ENCODE peak calls at places on chromosome 21, in four cellular contexts. H, W, G and I are unnamed samples.

GRCh38 chr21:37005548-37006242 is 807 bp upstream of the RIPPLY3 start:
- DNase-seq in H (peak; percentile 84), W (no peak), G (no peak), I (no peak)

GRCh38 chr21:41168391-41169257 is 664 bp downstream of the BACE2 start:
- DNase-seq in H (no peak), G (no peak), W (no peak), I (peak; percentile 42)

GRCh38 chr21:28633803-28634572 is 358.7 kb downstream of the LTN1 start:
- DNase-seq in H (no peak), G (no peak), W (peak; percentile 96), I (peak; percentile 90)

GRCh38 chr21:21412096-21412495 is 413.9 kb downstream of the NCAM2 start:
- DNase-seq in W (no peak), H (no peak), G (no peak), I (no peak)

GRCh38 chr21:40318371-40318770 is 451.1 kb downstream of the PCP4 start:
- DNase-seq in W (no peak), G (no peak), H (no peak), I (no peak)

GRCh38 chr21:31383770-31384169 is 39.7 kb upstream of the TIAM1 start:
- DNase-seq in G (no peak), H (no peak), W (no peak), I (no peak)

GRCh38 chr21:25459365-25459764 is 147.9 kb downstream of the MRPL39 start:
- DNase-seq in G (no peak), W (no peak), H (no peak), I (no peak)

GRCh38 chr21:32359719-32360260 is 33.0 kb downstream of the URB1 start:
- DNase-seq in W (no peak), G (no peak), H (no peak), I (no peak)

GRCh38 chr21:21715286-21715969 is 717.2 kb downstream of the NCAM2 start:
- DNase-seq in H (no peak), W (no peak), G (no peak), I (peak; percentile 51)

GRCh38 chr21:35190201-35190701 is 141.1 kb upstream of the RUNX1 start:
- DNase-seq in G (no peak), W (no peak), H (no peak), I (no peak)

GRCh38 chr21:36059823-36060158 is 535 bp downstream of the SETD4 start:
- DNase-seq in W (no peak), G (peak; percentile 3), H (no peak), I (peak; percentile 39)

GRCh38 chr21:36990508-36991205 is 15.8 kb upstream of the RIPPLY3 start:
- DNase-seq in G (no peak), W (no peak), H (no peak), I (no peak)

GRCh38 chr21:14541840-14542495 is 4.1 kb downstream of the SAMSN1 start:
- DNase-seq in H (no peak), G (no peak), W (no peak), I (no peak)

GRCh38 chr21:35231115-35231514 is 182.0 kb upstream of the RUNX1 start:
- DNase-seq in H (no peak), W (no peak), G (no peak), I (no peak)

GRCh38 chr21:45430521-45431501 is 25.8 kb downstream of the COL18A1 start:
- DNase-seq in G (no peak), W (no peak), H (no peak), I (peak; percentile 81)

GRCh38 chr21:35525443-35525842 is 476.3 kb upstream of the RUNX1 start:
- DNase-seq in W (no peak), H (no peak), G (no peak), I (peak; percentile 5)

GRCh38 chr21:26169061-26169610 is 1.4 kb downstream of the APP start:
- DNase-seq in G (no peak), H (no peak), W (no peak), I (peak; percentile 67)

GRCh38 chr21:44722701-44723100 is 11.3 kb upstream of the TSPEAR start:
- DNase-seq in H (peak; percentile 51), W (no peak), G (no peak), I (no peak)

GRCh38 chr21:45179568-45180288 is 105.3 kb downstream of the ADARB1 start:
- DNase-seq in H (no peak), W (no peak), G (no peak), I (no peak)

GRCh38 chr21:36397606-36398005 is 12.4 kb downstream of the CHAF1B start:
- DNase-seq in H (peak; percentile 28), W (no peak), G (no peak), I (no peak)

GRCh38 chr21:33286600-33287456 is 20.7 kb downstream of the IL10RB start:
- DNase-seq in G (no peak), H (peak; percentile 45), W (no peak), I (peak; percentile 48)

GRCh38 chr21:33205476-33205875 is 24.3 kb upstream of the IFNAR2 start:
- DNase-seq in G (no peak), H (no peak), W (no peak), I (no peak)

GRCh38 chr21:38989745-38990423 is 184.2 kb downstream of the ETS2 start:
- DNase-seq in H (no peak), W (no peak), G (no peak), I (peak; percentile 85)

GRCh38 chr21:36964832-36965719 is 1.4 kb downstream of the HLCS start:
- DNase-seq in G (no peak), W (no peak), H (peak; percentile 4), I (no peak)

GRCh38 chr21:36065497-36066036 is 4.3 kb upstream of the CBR1 start:
- DNase-seq in W (peak; percentile 45), H (no peak), G (no peak), I (peak; percentile 36)

GRCh38 chr21:43810505-43811261 is 21.3 kb downstream of the RRP1 start:
- DNase-seq in W (no peak), H (peak; percentile 95), G (peak; percentile 51), I (peak; percentile 35)